ENCODE peak calls at places on chromosomes 1 and 21, in six cellular contexts. One of them, this sample, is unnamed.

GRCh38 chr1:234658143-234658542 is 48.2 kb upstream of the IRF2BP2 start:
- DNase-seq in heart left ventricle: no peak
- DNase-seq in NB4: no peak
- DNase-seq in uterus: no peak
- DNase-seq in tibial nerve: no peak
- DNase-seq in sigmoid colon: no peak
- DNase-seq in this sample: no peak

GRCh38 chr1:182484531-182485257 is 34.7 kb downstream of the RGSL1 start:
- DNase-seq in heart left ventricle: no peak
- DNase-seq in tibial nerve: no peak
- DNase-seq in sigmoid colon: no peak
- DNase-seq in NB4: peak
- DNase-seq in uterus: no peak
- DNase-seq in this sample: peak

GRCh38 chr1:76336951-76337371 is 262.4 kb downstream of the ST6GALNAC3 start:
- DNase-seq in heart left ventricle: peak
- DNase-seq in tibial nerve: peak
- DNase-seq in sigmoid colon: peak
- DNase-seq in uterus: no peak
- DNase-seq in NB4: no peak
- DNase-seq in this sample: no peak

GRCh38 chr1:37372740-37373139 is 101.6 kb upstream of the ZC3H12A start:
- DNase-seq in heart left ventricle: no peak
- DNase-seq in NB4: no peak
- DNase-seq in tibial nerve: no peak
- DNase-seq in uterus: no peak
- DNase-seq in sigmoid colon: peak
- DNase-seq in this sample: no peak

GRCh38 chr21:45291613-45292398 is 4.1 kb upstream of the POFUT2 start:
- DNase-seq in uterus: no peak
- DNase-seq in NB4: no peak
- DNase-seq in sigmoid colon: peak
- DNase-seq in tibial nerve: peak
- DNase-seq in heart left ventricle: peak
- DNase-seq in this sample: no peak

GRCh38 chr1:15573477-15573876 is 11.4 kb downstream of the AGMAT start:
- DNase-seq in uterus: no peak
- DNase-seq in heart left ventricle: no peak
- DNase-seq in NB4: no peak
- DNase-seq in tibial nerve: no peak
- DNase-seq in sigmoid colon: no peak
- DNase-seq in this sample: no peak

GRCh38 chr1:233328661-233329498 is 1.4 kb downstream of the MAP3K21 start:
- DNase-seq in NB4: peak
- DNase-seq in tibial nerve: no peak
- DNase-seq in heart left ventricle: no peak
- DNase-seq in uterus: no peak
- DNase-seq in sigmoid colon: no peak
- DNase-seq in this sample: no peak

GRCh38 chr1:15952317-15953258 is 23.3 kb downstream of the ZBTB17 start:
- DNase-seq in heart left ventricle: peak
- DNase-seq in NB4: peak
- DNase-seq in uterus: no peak
- DNase-seq in sigmoid colon: no peak
- DNase-seq in tibial nerve: no peak
- DNase-seq in this sample: no peak

GRCh38 chr21:44932366-44933181 is 7.3 kb upstream of the SLX9 start:
- DNase-seq in heart left ventricle: peak
- DNase-seq in uterus: no peak
- DNase-seq in NB4: peak
- DNase-seq in sigmoid colon: no peak
- DNase-seq in tibial nerve: no peak
- DNase-seq in this sample: peak

GRCh38 chr1:159012495-159012894 is 2.8 kb downstream of the IFI16 start:
- DNase-seq in heart left ventricle: no peak
- DNase-seq in NB4: peak
- DNase-seq in uterus: no peak
- DNase-seq in sigmoid colon: no peak
- DNase-seq in tibial nerve: no peak
- DNase-seq in this sample: no peak

GRCh38 chr1:95089888-95090287 is 17.1 kb upstream of the ALG14 start:
- DNase-seq in heart left ventricle: no peak
- DNase-seq in sigmoid colon: no peak
- DNase-seq in tibial nerve: no peak
- DNase-seq in uterus: no peak
- DNase-seq in NB4: no peak
- DNase-seq in this sample: no peak

GRCh38 chr1:66495490-66495889 is 38.5 kb upstream of the SGIP1 start:
- DNase-seq in NB4: no peak
- DNase-seq in uterus: no peak
- DNase-seq in sigmoid colon: no peak
- DNase-seq in heart left ventricle: no peak
- DNase-seq in tibial nerve: no peak
- DNase-seq in this sample: no peak

GRCh38 chr1:91828583-91829281 is 57.2 kb downstream of the TGFBR3 start:
- DNase-seq in heart left ventricle: no peak
- DNase-seq in uterus: no peak
- DNase-seq in NB4: no peak
- DNase-seq in sigmoid colon: no peak
- DNase-seq in tibial nerve: no peak
- DNase-seq in this sample: no peak

GRCh38 chr1:156571261-156571958 is 955 bp downstream of the IQGAP3 start:
- DNase-seq in NB4: peak
- DNase-seq in tibial nerve: no peak
- DNase-seq in uterus: no peak
- DNase-seq in heart left ventricle: no peak
- DNase-seq in sigmoid colon: peak
- DNase-seq in this sample: no peak

GRCh38 chr1:204728456-204728855 is 42.9 kb upstream of the LRRN2 start:
- DNase-seq in sigmoid colon: no peak
- DNase-seq in heart left ventricle: no peak
- DNase-seq in uterus: no peak
- DNase-seq in NB4: no peak
- DNase-seq in tibial nerve: no peak
- DNase-seq in this sample: no peak

GRCh38 chr1:94122201-94122970 is 1.4 kb upstream of the ABCA4 start:
- DNase-seq in tibial nerve: no peak
- DNase-seq in sigmoid colon: no peak
- DNase-seq in NB4: no peak
- DNase-seq in uterus: no peak
- DNase-seq in heart left ventricle: no peak
- DNase-seq in this sample: no peak

GRCh38 chr1:154759196-154759595 is 110.9 kb downstream of the KCNN3 start:
- DNase-seq in uterus: peak
- DNase-seq in sigmoid colon: peak
- DNase-seq in tibial nerve: no peak
- DNase-seq in NB4: no peak
- DNase-seq in heart left ventricle: no peak
- DNase-seq in this sample: no peak

GRCh38 chr1:5099558-5099957 is 445.1 kb downstream of the AJAP1 start:
- DNase-seq in heart left ventricle: no peak
- DNase-seq in uterus: no peak
- DNase-seq in tibial nerve: no peak
- DNase-seq in sigmoid colon: no peak
- DNase-seq in NB4: no peak
- DNase-seq in this sample: no peak

GRCh38 chr1:228009116-228009827 is 2.5 kb downstream of the WNT3A start:
- DNase-seq in uterus: peak
- DNase-seq in tibial nerve: no peak
- DNase-seq in heart left ventricle: no peak
- DNase-seq in NB4: no peak
- DNase-seq in sigmoid colon: peak
- DNase-seq in this sample: no peak

GRCh38 chr1:70727891-70728443 is 316.9 kb downstream of the CTH start:
- DNase-seq in tibial nerve: no peak
- DNase-seq in NB4: no peak
- DNase-seq in sigmoid colon: no peak
- DNase-seq in uterus: no peak
- DNase-seq in heart left ventricle: peak
- DNase-seq in this sample: no peak

GRCh38 chr1:26555550-26555981 is 26.0 kb downstream of the RPS6KA1 start:
- DNase-seq in sigmoid colon: no peak
- DNase-seq in tibial nerve: no peak
- DNase-seq in heart left ventricle: no peak
- DNase-seq in uterus: no peak
- DNase-seq in NB4: peak
- DNase-seq in this sample: no peak

GRCh38 chr1:234533975-234534876 is 55.2 kb upstream of the TARBP1 start:
- DNase-seq in tibial nerve: peak
- DNase-seq in NB4: no peak
- DNase-seq in sigmoid colon: peak
- DNase-seq in heart left ventricle: peak
- DNase-seq in uterus: peak
- DNase-seq in this sample: no peak

GRCh38 chr1:112558634-112559033 is 49.9 kb downstream of the WNT2B start:
- DNase-seq in sigmoid colon: no peak
- DNase-seq in NB4: no peak
- DNase-seq in uterus: no peak
- DNase-seq in heart left ventricle: no peak
- DNase-seq in tibial nerve: no peak
- DNase-seq in this sample: no peak

GRCh38 chr1:169485427-169486280 is at the start of gene SLC19A2:
- DNase-seq in NB4: peak
- DNase-seq in tibial nerve: peak
- DNase-seq in uterus: peak
- DNase-seq in heart left ventricle: peak
- DNase-seq in sigmoid colon: peak
- DNase-seq in this sample: peak
- TF ChIP-seq POLR2A in NB4: peak
- TF ChIP-seq POLR2A in tibial nerve: peak
- TF ChIP-seq POLR2A in uterus: peak
- TF ChIP-seq POLR2A in heart left ventricle: peak
- TF ChIP-seq POLR2A in sigmoid colon: peak
- TF ChIP-seq POLR2A in this sample: peak

DNA sequence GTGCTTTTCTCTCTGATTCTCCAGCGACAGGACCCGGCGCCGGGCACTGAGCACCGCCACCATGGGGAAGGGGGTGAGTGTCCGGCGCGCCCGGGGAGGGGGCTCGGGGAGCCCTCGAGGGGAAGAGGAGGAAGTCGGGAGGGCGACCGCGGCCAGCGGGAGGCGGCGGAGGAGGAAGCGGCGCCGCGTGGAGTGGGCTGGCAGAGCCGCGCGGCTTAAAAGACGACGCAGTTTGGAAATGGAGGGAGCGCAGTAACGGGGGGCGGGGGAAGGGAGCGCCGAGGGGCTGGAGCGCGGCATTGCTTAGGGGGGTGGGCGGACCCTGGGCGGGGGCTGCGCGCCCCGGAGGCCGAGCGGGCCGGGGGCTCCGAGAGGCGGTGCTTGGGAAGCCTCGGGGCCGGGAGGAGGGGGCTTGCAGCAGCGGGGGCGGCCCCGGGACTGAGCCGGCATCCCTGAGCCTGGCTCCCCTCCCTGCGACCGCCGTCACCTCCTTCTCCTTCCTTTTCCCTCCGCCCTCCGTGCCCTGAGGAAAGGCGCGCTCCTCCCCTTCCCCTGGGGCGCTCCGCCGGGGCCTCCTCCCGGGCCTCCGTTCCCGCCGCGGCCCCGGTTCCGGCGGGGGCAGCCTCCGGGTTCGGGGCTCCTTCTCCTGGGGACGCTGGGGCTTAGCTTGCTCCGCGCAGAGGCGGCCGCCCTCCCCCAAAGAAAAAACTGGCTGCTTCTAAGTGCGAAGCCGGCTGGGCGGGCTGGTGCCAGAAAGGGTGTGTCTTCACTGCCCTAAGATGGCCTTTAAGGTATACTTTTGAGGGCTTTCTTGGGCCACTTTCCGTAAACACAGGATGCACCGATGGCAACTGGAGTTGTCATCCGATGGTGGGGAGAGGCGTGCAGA is 651 bp downstream of the ATP1A1 start:
- DNase-seq in heart left ventricle: peak
- DNase-seq in sigmoid colon: peak
- DNase-seq in uterus: peak
- DNase-seq in NB4: peak
- DNase-seq in tibial nerve: peak
- DNase-seq in this sample: no peak
- TF ChIP-seq POLR2A in heart left ventricle: peak
- TF ChIP-seq POLR2A in sigmoid colon: peak
- TF ChIP-seq POLR2A in uterus: peak
- TF ChIP-seq POLR2A in NB4: no peak
- TF ChIP-seq POLR2A in tibial nerve: peak
- TF ChIP-seq POLR2A in this sample: peak

GRCh38 chr1:21670059-21670881 is 1.1 kb upstream of the RAP1GAP start:
- DNase-seq in heart left ventricle: no peak
- DNase-seq in sigmoid colon: peak
- DNase-seq in tibial nerve: no peak
- DNase-seq in NB4: no peak
- DNase-seq in uterus: peak
- DNase-seq in this sample: no peak

GRCh38 chr1:21669287-21670058 is at the start of gene RAP1GAP:
- DNase-seq in sigmoid colon: peak
- DNase-seq in tibial nerve: no peak
- DNase-seq in heart left ventricle: no peak
- DNase-seq in uterus: peak
- DNase-seq in NB4: peak
- DNase-seq in this sample: no peak

GRCh38 chr1:21668232-21669032 is 725 bp downstream of the RAP1GAP start:
- DNase-seq in tibial nerve: no peak
- DNase-seq in uterus: no peak
- DNase-seq in NB4: no peak
- DNase-seq in sigmoid colon: peak
- DNase-seq in heart left ventricle: no peak
- DNase-seq in this sample: no peak

GRCh38 chr1:21667348-21668231 is 1.6 kb downstream of the RAP1GAP start:
- DNase-seq in heart left ventricle: no peak
- DNase-seq in uterus: peak
- DNase-seq in tibial nerve: no peak
- DNase-seq in sigmoid colon: peak
- DNase-seq in NB4: no peak
- DNase-seq in this sample: no peak

GRCh38 chr1:21669033-21669286 is 197 bp downstream of the RAP1GAP start:
- DNase-seq in tibial nerve: no peak
- DNase-seq in NB4: no peak
- DNase-seq in sigmoid colon: no peak
- DNase-seq in heart left ventricle: no peak
- DNase-seq in uterus: no peak
- DNase-seq in this sample: no peak
- TF ChIP-seq POLR2A in tibial nerve: no peak
- TF ChIP-seq POLR2A in NB4: no peak
- TF ChIP-seq POLR2A in sigmoid colon: no peak
- TF ChIP-seq POLR2A in heart left ventricle: no peak
- TF ChIP-seq POLR2A in uterus: no peak
- TF ChIP-seq POLR2A in this sample: no peak

DNA sequence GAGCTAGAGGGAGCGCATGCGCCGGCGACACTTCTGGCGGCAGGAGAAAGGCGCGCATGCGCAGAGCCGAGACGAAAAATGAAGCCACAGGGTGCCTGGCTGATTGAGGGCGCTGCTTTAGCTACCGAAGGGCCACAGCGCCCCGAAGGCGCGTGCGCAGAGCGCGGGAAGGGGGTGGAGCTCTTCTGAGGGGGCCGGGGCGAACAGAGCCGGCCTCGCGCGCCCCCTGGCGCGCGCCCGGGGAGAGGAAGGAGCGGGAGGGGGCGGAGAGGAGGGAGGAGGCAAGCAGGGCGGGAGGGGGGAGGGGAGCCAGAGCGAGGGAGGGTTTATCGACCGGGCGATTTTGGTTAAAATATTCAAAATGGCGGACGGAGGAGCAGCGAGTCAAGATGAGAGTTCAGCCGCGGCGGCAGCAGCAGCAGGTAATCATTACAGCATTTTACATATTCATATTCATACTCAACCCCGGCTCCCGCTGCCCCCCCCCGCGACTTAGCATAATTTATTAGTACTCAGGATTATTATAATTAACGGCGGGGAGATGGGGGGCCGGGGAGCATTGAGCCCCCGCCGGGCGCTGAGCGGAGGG is at the start of gene POU2F1:
- DNase-seq in sigmoid colon: peak
- DNase-seq in heart left ventricle: peak
- DNase-seq in uterus: peak
- DNase-seq in tibial nerve: peak
- DNase-seq in NB4: peak
- DNase-seq in this sample: peak
- TF ChIP-seq POLR2A in sigmoid colon: peak
- TF ChIP-seq POLR2A in heart left ventricle: peak
- TF ChIP-seq POLR2A in uterus: peak
- TF ChIP-seq POLR2A in tibial nerve: peak
- TF ChIP-seq POLR2A in NB4: peak
- TF ChIP-seq POLR2A in this sample: peak